ENCODE peak calls at places on chromosomes 11 and 22, in five cellular contexts. B is neural progenitor cell, H is upper lobe of right lung, K is germinal center, G is GOT3. O is an unnamed sample.

GRCh38 chr11:2964782-2965181 is 27.3 kb downstream of the NAP1L4 start:
- DNase-seq in B (no peak), H (no peak), K (no peak), G (no peak), O (no peak)

GRCh38 chr11:134261626-134262488 is 8.5 kb downstream of the ACAD8 start:
- DNase-seq in B (peak), H (no peak), K (peak), G (no peak), O (peak)

GRCh38 chr11:14267861-14268635 is 90.9 kb downstream of the RRAS2 start:
- DNase-seq in B (no peak), H (no peak), K (no peak), G (no peak), O (no peak)

GRCh38 chr22:19466126-19466716 is 12.8 kb downstream of the UFD1 start:
- DNase-seq in B (no peak), H (no peak), K (no peak), G (no peak), O (no peak)

GRCh38 chr22:26362471-26362870 is 66.6 kb upstream of the ASPHD2 start:
- DNase-seq in B (no peak), H (no peak), K (no peak), G (no peak), O (peak)

GRCh38 chr11:121839821-121840220 is 276.2 kb downstream of the BLID start:
- DNase-seq in B (no peak), H (no peak), K (no peak), G (no peak), O (no peak)

GRCh38 chr22:43501951-43502874 is 90.4 kb downstream of the MPPED1 start:
- DNase-seq in B (no peak), H (no peak), K (no peak), G (no peak), O (no peak)

GRCh38 chr11:60970369-60970774 is 1.1 kb upstream of the CD6 start:
- DNase-seq in B (peak), H (peak), K (peak), G (no peak), O (peak)

GRCh38 chr22:37808294-37808657 is 542 bp downstream of the GCAT start:
- DNase-seq in B (no peak), H (no peak), K (no peak), G (no peak), O (no peak)

GRCh38 chr22:49725516-49725915 is 102.2 kb downstream of the BRD1 start:
- DNase-seq in B (no peak), H (no peak), K (no peak), G (no peak), O (no peak)

GRCh38 chr22:44496305-44496704 is 1.7 kb downstream of the RTL6 start:
- DNase-seq in B (no peak), H (no peak), K (no peak), G (no peak), O (no peak)

GRCh38 chr11:31808721-31809542 is 2.2 kb downstream of the PAX6 start:
- DNase-seq in B (peak), H (peak), K (no peak), G (no peak), O (no peak)

GRCh38 chr11:19816040-19816439 is 103.4 kb downstream of the NAV2 start:
- DNase-seq in B (no peak), H (no peak), K (no peak), G (no peak), O (no peak)

GRCh38 chr11:12087075-12087775 is 23.2 kb upstream of the MICAL2 start:
- DNase-seq in B (no peak), H (no peak), K (no peak), G (no peak), O (peak)

GRCh38 chr22:25165785-25166184 is 33.9 kb upstream of the CRYBB3 start:
- DNase-seq in B (no peak), H (no peak), K (no peak), G (no peak), O (no peak)

GRCh38 chr11:11984563-11984962 is 23.9 kb downstream of the DKK3 start:
- DNase-seq in B (no peak), H (peak), K (no peak), G (no peak), O (peak)

GRCh38 chr11:120128392-120129172 is 9.3 kb downstream of the TRIM29 start:
- DNase-seq in B (no peak), H (peak), K (no peak), G (no peak), O (peak)

GRCh38 chr11:44615913-44616806 is 50.7 kb downstream of the CD82 start:
- DNase-seq in B (no peak), H (peak), K (no peak), G (no peak), O (no peak)

GRCh38 chr11:128361451-128362020 is 225.8 kb downstream of the ETS1 start:
- DNase-seq in B (no peak), H (no peak), K (peak), G (no peak), O (peak)

GRCh38 chr11:30488304-30488998 is 97.7 kb downstream of the MPPED2 start:
- DNase-seq in B (no peak), H (no peak), K (no peak), G (no peak), O (no peak)

GRCh38 chr11:2834893-2835767 is 50.4 kb downstream of the CDKN1C start:
- DNase-seq in B (no peak), H (no peak), K (no peak), G (no peak), O (peak)

GRCh38 chr22:45775062-45775461 is 103.4 kb downstream of the ATXN10 start:
- DNase-seq in B (no peak), H (no peak), K (no peak), G (no peak), O (no peak)

GRCh38 chr22:43015677-43016042 is 711 bp upstream of the PACSIN2 start:
- DNase-seq in B (no peak), H (no peak), K (no peak), G (no peak), O (no peak)

GRCh38 chr11:45922425-45923082 is at the start of gene LARGE2:
- DNase-seq in B (peak), H (peak), K (peak), G (no peak), O (no peak)

GRCh38 chr22:19330865-19331418 is 39.4 kb upstream of the CLTCL1 start:
- DNase-seq in B (no peak), H (no peak), K (no peak), G (no peak), O (no peak)

GRCh38 chr11:65777821-65778361 is 2.9 kb downstream of the AP5B1 start:
- DNase-seq in B (no peak), H (peak), K (no peak), G (no peak), O (no peak)

GRCh38 chr11:67648140-67648795 is 2.3 kb downstream of the ACY3 start:
- DNase-seq in B (peak), H (peak), K (peak), G (no peak), O (no peak)

GRCh38 chr22:48173061-48173849 is 1410.8 kb downstream of the TBC1D22A start:
- DNase-seq in B (no peak), H (no peak), K (no peak), G (no peak), O (no peak)

GRCh38 chr22:43448048-43448447 is 36.2 kb downstream of the MPPED1 start:
- DNase-seq in B (no peak), H (peak), K (no peak), G (no peak), O (no peak)